ENCODE peak calls at places on chromosomes 16 and 17, in five cellular contexts. One of them, this sample, is unnamed.

GRCh38 chr16:10308305-10309193 is 77.3 kb upstream of the ATF7IP2 start:
- DNase-seq in hepatocyte: no peak
- DNase-seq in BJ: no peak
- DNase-seq in MM.1S: no peak
- DNase-seq in tibial artery: no peak
- DNase-seq in this sample: peak

GRCh38 chr16:76683051-76683450 is 405.9 kb downstream of the CNTNAP4 start:
- DNase-seq in hepatocyte: no peak
- DNase-seq in BJ: no peak
- DNase-seq in MM.1S: no peak
- DNase-seq in tibial artery: no peak
- DNase-seq in this sample: no peak

GRCh38 chr16:49755291-49755611 is 100.7 kb downstream of the ZNF423 start:
- DNase-seq in hepatocyte: peak
- DNase-seq in BJ: no peak
- DNase-seq in MM.1S: peak
- DNase-seq in tibial artery: no peak
- DNase-seq in this sample: no peak

GRCh38 chr17:2416010-2416734 is 15.3 kb upstream of the MNT start:
- DNase-seq in hepatocyte: peak
- DNase-seq in BJ: peak
- DNase-seq in MM.1S: peak
- DNase-seq in tibial artery: peak
- DNase-seq in this sample: peak

GRCh38 chr17:67095803-67096202 is 51.4 kb downstream of the CACNG1 start:
- DNase-seq in hepatocyte: no peak
- DNase-seq in BJ: no peak
- DNase-seq in MM.1S: no peak
- DNase-seq in tibial artery: no peak
- DNase-seq in this sample: no peak

GRCh38 chr16:54175552-54176375 is 110.8 kb downstream of the IRX3 start:
- DNase-seq in hepatocyte: no peak
- DNase-seq in BJ: no peak
- DNase-seq in MM.1S: no peak
- DNase-seq in tibial artery: no peak
- DNase-seq in this sample: no peak

GRCh38 chr17:8192070-8192815 is 2.3 kb upstream of the BORCS6 start:
- DNase-seq in hepatocyte: peak
- DNase-seq in BJ: no peak
- DNase-seq in MM.1S: peak
- DNase-seq in tibial artery: peak
- DNase-seq in this sample: peak

GRCh38 chr16:77793417-77793816 is 5.1 kb downstream of the VAT1L start:
- DNase-seq in hepatocyte: no peak
- DNase-seq in BJ: no peak
- DNase-seq in MM.1S: no peak
- DNase-seq in tibial artery: no peak
- DNase-seq in this sample: no peak

GRCh38 chr16:69373019-69373418 is 12.8 kb downstream of the TERF2 start:
- DNase-seq in hepatocyte: peak
- DNase-seq in BJ: no peak
- DNase-seq in MM.1S: no peak
- DNase-seq in tibial artery: no peak
- DNase-seq in this sample: no peak

GRCh38 chr17:82528484-82529265 is 9.1 kb downstream of the FOXK2 start:
- DNase-seq in hepatocyte: peak
- DNase-seq in BJ: no peak
- DNase-seq in MM.1S: no peak
- DNase-seq in tibial artery: peak
- DNase-seq in this sample: no peak

GRCh38 chr16:50213939-50214519 is 52.3 kb upstream of the ADCY7 start:
- DNase-seq in hepatocyte: peak
- DNase-seq in BJ: no peak
- DNase-seq in MM.1S: peak
- DNase-seq in tibial artery: no peak
- DNase-seq in this sample: peak

GRCh38 chr17:19386974-19387920 is at the start of gene MFAP4:
- DNase-seq in hepatocyte: peak
- DNase-seq in BJ: peak
- DNase-seq in MM.1S: no peak
- DNase-seq in tibial artery: peak
- DNase-seq in this sample: no peak

GRCh38 chr16:66984902-66985311 is 3.5 kb upstream of the CES4A start:
- DNase-seq in hepatocyte: no peak
- DNase-seq in BJ: no peak
- DNase-seq in MM.1S: no peak
- DNase-seq in tibial artery: no peak
- DNase-seq in this sample: no peak

GRCh38 chr16:69861276-69862030 is 89.7 kb upstream of the CLEC18A start:
- DNase-seq in hepatocyte: peak
- DNase-seq in BJ: peak
- DNase-seq in MM.1S: no peak
- DNase-seq in tibial artery: peak
- DNase-seq in this sample: no peak

GRCh38 chr17:57135748-57136342 is 50.8 kb downstream of the AKAP1 start:
- DNase-seq in hepatocyte: no peak
- DNase-seq in BJ: no peak
- DNase-seq in MM.1S: no peak
- DNase-seq in tibial artery: no peak
- DNase-seq in this sample: no peak

GRCh38 chr16:69601250-69601649 is 35.5 kb downstream of the NFAT5 start:
- DNase-seq in hepatocyte: no peak
- DNase-seq in BJ: no peak
- DNase-seq in MM.1S: no peak
- DNase-seq in tibial artery: no peak
- DNase-seq in this sample: no peak

GRCh38 chr17:67995568-67996191 is 589 bp downstream of the C17orf58 start:
- DNase-seq in hepatocyte: peak
- DNase-seq in BJ: no peak
- DNase-seq in MM.1S: peak
- DNase-seq in tibial artery: peak
- DNase-seq in this sample: peak

GRCh38 chr16:3095869-3096268 is 3.2 kb downstream of the ZSCAN10 start:
- DNase-seq in hepatocyte: no peak
- DNase-seq in BJ: no peak
- DNase-seq in MM.1S: peak
- DNase-seq in tibial artery: no peak
- DNase-seq in this sample: peak

GRCh38 chr17:60333628-60334031 is 58.3 kb downstream of the USP32 start:
- DNase-seq in hepatocyte: no peak
- DNase-seq in BJ: no peak
- DNase-seq in MM.1S: no peak
- DNase-seq in tibial artery: no peak
- DNase-seq in this sample: no peak

GRCh38 chr16:14300631-14301149 is 229.6 kb downstream of the MRTFB start:
- DNase-seq in hepatocyte: peak
- DNase-seq in BJ: no peak
- DNase-seq in MM.1S: peak
- DNase-seq in tibial artery: peak
- DNase-seq in this sample: peak

GRCh38 chr16:29876578-29877249 is 13.7 kb upstream of the CDIPT start:
- DNase-seq in hepatocyte: no peak
- DNase-seq in BJ: no peak
- DNase-seq in MM.1S: no peak
- DNase-seq in tibial artery: no peak
- DNase-seq in this sample: peak

GRCh38 chr16:57447142-57447962 is at the start of the genes CIAPIN1 and COQ9:
- DNase-seq in hepatocyte: peak
- DNase-seq in BJ: peak
- DNase-seq in MM.1S: peak
- DNase-seq in tibial artery: peak
- DNase-seq in this sample: peak

GRCh38 chr16:86495756-86496261 is 14.5 kb upstream of the FOXF1 start:
- DNase-seq in hepatocyte: no peak
- DNase-seq in BJ: no peak
- DNase-seq in MM.1S: no peak
- DNase-seq in tibial artery: no peak
- DNase-seq in this sample: no peak

GRCh38 chr16:84137287-84137686 is 7.7 kb downstream of the HSDL1 start:
- DNase-seq in hepatocyte: no peak
- DNase-seq in BJ: no peak
- DNase-seq in MM.1S: no peak
- DNase-seq in tibial artery: no peak
- DNase-seq in this sample: no peak

GRCh38 chr16:72796222-72796621 is 251.7 kb downstream of the ZFHX3 start:
- DNase-seq in hepatocyte: no peak
- DNase-seq in BJ: no peak
- DNase-seq in MM.1S: no peak
- DNase-seq in tibial artery: no peak
- DNase-seq in this sample: no peak

GRCh38 chr17:66942453-66943264 is 21.8 kb upstream of the CACNG4 start:
- DNase-seq in hepatocyte: no peak
- DNase-seq in BJ: no peak
- DNase-seq in MM.1S: no peak
- DNase-seq in tibial artery: no peak
- DNase-seq in this sample: no peak

GRCh38 chr17:74011963-74012362 is 191.5 kb upstream of the RPL38 start:
- DNase-seq in hepatocyte: peak
- DNase-seq in BJ: no peak
- DNase-seq in MM.1S: no peak
- DNase-seq in tibial artery: no peak
- DNase-seq in this sample: no peak

GRCh38 chr17:44159519-44160210 is 10.8 kb upstream of the ASB16 start:
- DNase-seq in hepatocyte: peak
- DNase-seq in BJ: no peak
- DNase-seq in MM.1S: no peak
- DNase-seq in tibial artery: no peak
- DNase-seq in this sample: no peak

GRCh38 chr17:78039581-78039980 is 81.1 kb downstream of the TNRC6C start:
- DNase-seq in hepatocyte: no peak
- DNase-seq in BJ: no peak
- DNase-seq in MM.1S: no peak
- DNase-seq in tibial artery: no peak
- DNase-seq in this sample: no peak

GRCh38 chr17:41406205-41406604 is 8.8 kb upstream of the KRT31 start:
- DNase-seq in hepatocyte: no peak
- DNase-seq in BJ: no peak
- DNase-seq in MM.1S: no peak
- DNase-seq in tibial artery: no peak
- DNase-seq in this sample: no peak

GRCh38 chr17:8997994-8998628 is 23.2 kb upstream of the NTN1 start:
- DNase-seq in hepatocyte: peak
- DNase-seq in BJ: no peak
- DNase-seq in MM.1S: peak
- DNase-seq in tibial artery: peak
- DNase-seq in this sample: peak

GRCh38 chr17:56939869-56940484 is 20.9 kb downstream of the COIL start:
- DNase-seq in hepatocyte: peak
- DNase-seq in BJ: no peak
- DNase-seq in MM.1S: peak
- DNase-seq in tibial artery: no peak
- DNase-seq in this sample: peak

GRCh38 chr17:58747674-58748073 is 8.0 kb upstream of the PPM1E start:
- DNase-seq in hepatocyte: no peak
- DNase-seq in BJ: no peak
- DNase-seq in MM.1S: no peak
- DNase-seq in tibial artery: no peak
- DNase-seq in this sample: no peak

GRCh38 chr17:56440391-56440790 is 153.1 kb upstream of the NOG start:
- DNase-seq in hepatocyte: no peak
- DNase-seq in BJ: peak
- DNase-seq in MM.1S: no peak
- DNase-seq in tibial artery: no peak
- DNase-seq in this sample: no peak

GRCh38 chr17:27382025-27382424 is 74.2 kb upstream of the KSR1 start:
- DNase-seq in hepatocyte: no peak
- DNase-seq in BJ: no peak
- DNase-seq in MM.1S: no peak
- DNase-seq in tibial artery: no peak
- DNase-seq in this sample: no peak

GRCh38 chr17:27385626-27386025 is 70.6 kb upstream of the KSR1 start:
- DNase-seq in hepatocyte: no peak
- DNase-seq in BJ: no peak
- DNase-seq in MM.1S: no peak
- DNase-seq in tibial artery: no peak
- DNase-seq in this sample: no peak

GRCh38 chr17:27384721-27385120 is 71.5 kb upstream of the KSR1 start:
- DNase-seq in hepatocyte: no peak
- DNase-seq in BJ: no peak
- DNase-seq in MM.1S: no peak
- DNase-seq in tibial artery: no peak
- DNase-seq in this sample: no peak

GRCh38 chr17:27386206-27387075 is 69.8 kb upstream of the KSR1 start:
- DNase-seq in hepatocyte: no peak
- DNase-seq in BJ: no peak
- DNase-seq in MM.1S: no peak
- DNase-seq in tibial artery: no peak
- DNase-seq in this sample: no peak

GRCh38 chr17:27384261-27384701 is 72.0 kb upstream of the KSR1 start:
- DNase-seq in hepatocyte: no peak
- DNase-seq in BJ: peak
- DNase-seq in MM.1S: no peak
- DNase-seq in tibial artery: peak
- DNase-seq in this sample: no peak
- TF ChIP-seq CTCF in hepatocyte: no peak
- TF ChIP-seq CTCF in BJ: peak
- TF ChIP-seq CTCF in MM.1S: no peak
- TF ChIP-seq CTCF in tibial artery: peak
- TF ChIP-seq CTCF in this sample: no peak

GRCh38 chr16:89574681-89575246 is 794 bp upstream of the CPNE7 start:
- DNase-seq in hepatocyte: peak
- DNase-seq in BJ: no peak
- DNase-seq in MM.1S: peak
- DNase-seq in tibial artery: no peak
- DNase-seq in this sample: peak
- TF ChIP-seq CTCF in hepatocyte: peak
- TF ChIP-seq CTCF in BJ: peak
- TF ChIP-seq CTCF in MM.1S: peak
- TF ChIP-seq CTCF in tibial artery: peak
- TF ChIP-seq CTCF in this sample: peak

GRCh38 chr17:80218391-80218790 is 1.7 kb downstream of the SGSH start:
- DNase-seq in hepatocyte: no peak
- DNase-seq in BJ: no peak
- DNase-seq in MM.1S: no peak
- DNase-seq in tibial artery: no peak
- DNase-seq in this sample: no peak

GRCh38 chr17:80219013-80219776 is 938 bp downstream of the SGSH start:
- DNase-seq in hepatocyte: peak
- DNase-seq in BJ: peak
- DNase-seq in MM.1S: peak
- DNase-seq in tibial artery: peak
- DNase-seq in this sample: peak

GRCh38 chr17:80221401-80221800 is 1.2 kb downstream of the SLC26A11 start:
- DNase-seq in hepatocyte: no peak
- DNase-seq in BJ: no peak
- DNase-seq in MM.1S: no peak
- DNase-seq in tibial artery: no peak
- DNase-seq in this sample: no peak

GRCh38 chr17:80220709-80221215 is 535 bp downstream of the SLC26A11 start:
- DNase-seq in hepatocyte: peak
- DNase-seq in BJ: no peak
- DNase-seq in MM.1S: no peak
- DNase-seq in tibial artery: no peak
- DNase-seq in this sample: no peak

GRCh38 chr17:80219777-80220708 is at the start of the genes SGSH and SLC26A11:
- DNase-seq in hepatocyte: peak
- DNase-seq in BJ: no peak
- DNase-seq in MM.1S: peak
- DNase-seq in tibial artery: peak
- DNase-seq in this sample: peak
- TF ChIP-seq CTCF in hepatocyte: no peak
- TF ChIP-seq CTCF in BJ: no peak
- TF ChIP-seq CTCF in MM.1S: no peak
- TF ChIP-seq CTCF in tibial artery: no peak
- TF ChIP-seq CTCF in this sample: no peak

GRCh38 chr17:36705651-36706436 is 104.5 kb downstream of the MRM1 start:
- DNase-seq in hepatocyte: peak
- DNase-seq in BJ: no peak
- DNase-seq in MM.1S: peak
- DNase-seq in tibial artery: no peak
- DNase-seq in this sample: peak
- TF ChIP-seq CTCF in hepatocyte: peak
- TF ChIP-seq CTCF in BJ: peak
- TF ChIP-seq CTCF in MM.1S: peak
- TF ChIP-seq CTCF in tibial artery: no peak
- TF ChIP-seq CTCF in this sample: no peak